ENCODE peak calls at places on chromosomes 2 and 18, in eight cellular contexts. F is AG08395; V is fibroblast of lung; D is germinal center; P is activated T-helper 1 cell treated with anti-CD3 and anti-CD28 coated beads, Interleukin-2, amount 50 U/mL, for 16 hours; L is Caki2; A is GM20000; Q is iris pigment epithelial cell. I is an unnamed sample.

GRCh38 chr2:222978850-222979249 is 73.1 kb upstream of the KCNE4 start:
- DNase-seq in D (no peak), Q (no peak), P (no peak), A (no peak), L (no peak), V (no peak), F (no peak), I (no peak)

GRCh38 chr2:240725266-240726060 is 33.8 kb downstream of the AQP12A start:
- DNase-seq in V (no peak), A (no peak), L (no peak), Q (no peak), P (no peak), D (no peak), F (no peak), I (no peak)

GRCh38 chr2:131148426-131148825 is 43.3 kb downstream of the PLEKHB2 start:
- DNase-seq in V (no peak), P (no peak), A (no peak), Q (no peak), F (no peak), L (no peak), D (no peak), I (no peak)

GRCh38 chr2:109239720-109240119 is 110.7 kb downstream of the SH3RF3 start:
- DNase-seq in A (no peak), V (peak; percentile 86), F (no peak), D (no peak), L (peak; percentile 12), P (no peak), Q (peak; percentile 86), I (no peak)

GRCh38 chr2:101688266-101688665 is 9.2 kb upstream of the MAP4K4 start:
- DNase-seq in D (no peak), F (no peak), P (no peak), A (no peak), V (peak; percentile 39), Q (peak; percentile 53), L (no peak), I (no peak)

GRCh38 chr2:221016551-221016950 is 555.6 kb downstream of the EPHA4 start:
- DNase-seq in P (no peak), Q (no peak), V (no peak), L (no peak), D (no peak), F (no peak), A (no peak), I (no peak)

GRCh38 chr2:148982282-148982681 is 56.2 kb upstream of the LYPD6B start:
- DNase-seq in L (no peak), Q (no peak), A (no peak), D (no peak), P (no peak), F (no peak), V (peak; percentile 8), I (no peak)

GRCh38 chr2:224127871-224128501 is 88.9 kb upstream of the SERPINE2 start:
- DNase-seq in F (no peak), Q (peak; percentile 84), A (no peak), P (no peak), D (no peak), L (no peak), V (peak; percentile 78), I (no peak)

GRCh38 chr18:48317781-48318381 is 91.3 kb downstream of the ZBTB7C start:
- DNase-seq in Q (no peak), V (no peak), L (no peak), A (no peak), D (no peak), F (no peak), P (no peak), I (no peak)

GRCh38 chr2:54073796-54074195 is 41.6 kb upstream of the ACYP2 start:
- DNase-seq in V (peak; percentile 90), F (no peak), D (no peak), P (no peak), Q (peak; percentile 67), L (peak; percentile 78), A (no peak), I (no peak)

GRCh38 chr2:132463719-132464118 is 47.1 kb downstream of the GPR39 start:
- DNase-seq in P (no peak), L (no peak), A (no peak), F (no peak), D (no peak), Q (peak; percentile 11), V (no peak), I (no peak)

GRCh38 chr2:147511491-147511948 is 333.3 kb upstream of the ACVR2A start:
- DNase-seq in P (no peak), Q (no peak), L (no peak), A (no peak), V (peak; percentile 26), D (no peak), F (peak; percentile 52), I (no peak)